ENCODE peak calls at places on chromosomes 3 and 15, in four cellular contexts. J is H9, K is cardiac septum, F is body of pancreas. X is an unnamed sample.

GRCh38 chr15:98322551-98322950 is 325.8 kb upstream of the IGF1R start:
- DNase-seq in F (peak; percentile 15), J (no peak), K (no peak), X (no peak)

GRCh38 chr3:14352002-14352627 is 50.3 kb upstream of the SLC6A6 start:
- DNase-seq in F (no peak), K (no peak), J (peak; percentile 83), X (peak; percentile 19)

GRCh38 chr15:86139828-86140227 is 60.2 kb downstream of the AGBL1 start:
- DNase-seq in J (peak; percentile 73), F (no peak), K (no peak), X (no peak)

GRCh38 chr3:145842302-145842897 is 318.6 kb downstream of the PLOD2 start:
- DNase-seq in J (no peak), F (no peak), K (no peak), X (no peak)

GRCh38 chr3:128226794-128227399 is 73.6 kb downstream of the EEFSEC start:
- DNase-seq in F (peak; percentile 40), J (peak; percentile 82), K (no peak), X (no peak)

GRCh38 chr3:3800076-3800448 is 831 bp downstream of the LRRN1 start:
- DNase-seq in J (peak; percentile 34), K (no peak), F (peak; percentile 35), X (no peak)

GRCh38 chr3:185052631-185053030 is 100.2 kb downstream of the C3orf70 start:
- DNase-seq in F (no peak), J (no peak), K (no peak), X (no peak)

GRCh38 chr15:39232512-39232911 is 348.4 kb upstream of the THBS1 start:
- DNase-seq in J (no peak), K (no peak), F (no peak), X (no peak)

GRCh38 chr3:129593595-129594339 is 12.7 kb downstream of the PLXND1 start:
- DNase-seq in F (peak; percentile 43), K (no peak), J (peak; percentile 49), X (no peak)

GRCh38 chr15:91981802-91982201 is 128.3 kb downstream of the SLCO3A1 start:
- DNase-seq in K (no peak), J (no peak), F (no peak), X (no peak)

GRCh38 chr15:22956257-22956979 is 23.8 kb downstream of the CYFIP1 start:
- DNase-seq in J (no peak), F (no peak), K (peak; percentile 75), X (no peak)

GRCh38 chr15:56532766-56533455 is 68.0 kb upstream of the MNS1 start:
- DNase-seq in J (no peak), K (no peak), F (no peak), X (no peak)

GRCh38 chr3:184778426-184779332 is 33.3 kb upstream of the VPS8 start:
- DNase-seq in J (no peak), K (no peak), F (no peak), X (no peak)

GRCh38 chr3:130905551-130905950 is 11.7 kb downstream of the ATP2C1 start:
- DNase-seq in J (no peak), F (no peak), K (no peak), X (peak; percentile 56)

GRCh38 chr3:15300318-15301078 is 31.9 kb downstream of the SH3BP5 start:
- DNase-seq in F (no peak), K (no peak), J (no peak), X (no peak)

GRCh38 chr15:77624868-77625267 is 7.8 kb downstream of the LINGO1 start:
- DNase-seq in J (no peak), K (no peak), F (no peak), X (no peak)

GRCh38 chr3:158352551-158352950 is 218.4 kb upstream of the MLF1 start:
- DNase-seq in F (no peak), K (no peak), J (no peak), X (no peak)

GRCh38 chr15:31228980-31229826 is 97.4 kb upstream of the KLF13 start:
- DNase-seq in J (peak; percentile 80), K (no peak), F (peak; percentile 52), X (no peak)

GRCh38 chr3:38049358-38050126 is 10.5 kb downstream of the DLEC1 start:
- DNase-seq in F (no peak), K (no peak), J (no peak), X (no peak)

GRCh38 chr3:128965818-128966217 is 28.1 kb downstream of the CFAP92 start:
- DNase-seq in J (no peak), K (no peak), F (no peak), X (no peak)

GRCh38 chr3:169931747-169932520 is 20.6 kb downstream of the SAMD7 start:
- DNase-seq in K (no peak), J (no peak), F (no peak), X (no peak)

GRCh38 chr3:194381460-194381875 is 11.9 kb upstream of the LRRC15 start:
- DNase-seq in F (peak; percentile 16), K (peak; percentile 33), J (peak; percentile 61), X (no peak)

GRCh38 chr15:59609730-59610712 is 1.6 kb upstream of the GCNT3 start:
- DNase-seq in K (no peak), J (no peak), F (no peak), X (no peak)

GRCh38 chr15:40843183-40843884 is 514 bp upstream of the SPINT1 start:
- DNase-seq in J (no peak), F (no peak), K (no peak), X (no peak)

GRCh38 chr15:81296673-81297072 is 27.3 kb downstream of the STARD5 start:
- DNase-seq in J (no peak), K (peak; percentile 89), F (no peak), X (no peak)

GRCh38 chr15:65730560-65731172 is 61.4 kb downstream of the DENND4A start:
- DNase-seq in J (no peak), K (no peak), F (no peak), X (no peak)

GRCh38 chr3:184757010-184757651 is 45.3 kb upstream of the MAGEF1 start:
- DNase-seq in F (peak; percentile 53), J (peak; percentile 69), K (peak; percentile 84), X (no peak)

GRCh38 chr15:96345560-96346389 is 15.3 kb downstream of the NR2F2 start:
- DNase-seq in F (peak; percentile 65), K (peak; percentile 81), J (peak; percentile 70), X (no peak)

GRCh38 chr3:141789281-141789680 is 26.1 kb downstream of the GRK7 start:
- DNase-seq in J (no peak), K (no peak), F (no peak), X (no peak)

X was measured in HFF-Myc.